ENCODE peak calls at places on chromosomes 7 and 10, in four cellular contexts. M is sigmoid colon, I is K562, T is GM23338. K is an unnamed sample.

GRCh38 chr7:159019111-159019510 is 125.6 kb downstream of the VIPR2 start:
- DNase-seq in M (no peak), I (no peak), T (no peak), K (no peak)

GRCh38 chr7:33108591-33108930 is 643 bp downstream of the RP9 start:
- DNase-seq in M (no peak), I (no peak), T (peak; percentile 46), K (no peak)

GRCh38 chr10:88820990-88821389 is 18.5 kb downstream of the LIPM start:
- DNase-seq in M (no peak), I (no peak), T (no peak), K (no peak)

GRCh38 chr7:16098585-16099179 is 322.7 kb downstream of the CRPPA start:
- DNase-seq in M (no peak), I (peak; percentile 34), T (peak; percentile 70), K (no peak)

GRCh38 chr7:132066776-132067175 is 509.5 kb downstream of the PLXNA4 start:
- DNase-seq in M (no peak), I (no peak), T (no peak), K (peak; percentile 61)

GRCh38 chr7:148924011-148924410 is 39.9 kb upstream of the EZH2 start:
- DNase-seq in M (no peak), I (no peak), T (no peak), K (no peak)

GRCh38 chr7:2688409-2689342 is 674 bp downstream of the AMZ1 start:
- DNase-seq in M (no peak), I (no peak), T (no peak), K (no peak)

GRCh38 chr7:118583651-118584050 is 359.1 kb downstream of the ANKRD7 start:
- DNase-seq in M (no peak), I (no peak), T (no peak), K (no peak)

GRCh38 chr7:80014507-80014906 is 120.1 kb upstream of the GNAI1 start:
- DNase-seq in M (no peak), I (no peak), T (peak; percentile 63), K (no peak)

GRCh38 chr10:7199152-7199760 is 211.6 kb downstream of the SFMBT2 start:
- DNase-seq in M (no peak), I (no peak), T (no peak), K (no peak)

GRCh38 chr7:120987683-120988590 is 574 bp upstream of the CPED1 start:
- DNase-seq in M (peak; percentile 96), I (peak; percentile 94), T (peak; percentile 95), K (no peak)

GRCh38 chr7:135584362-135585353 is 26.9 kb downstream of the NUP205 start:
- DNase-seq in M (no peak), I (no peak), T (no peak), K (no peak)

GRCh38 chr7:81484266-81484665 is 285.6 kb downstream of the HGF start:
- DNase-seq in M (no peak), I (no peak), T (peak; percentile 71), K (no peak)

GRCh38 chr7:74032191-74032490 is 4.2 kb downstream of the ELN start:
- DNase-seq in M (peak; percentile 93), I (no peak), T (no peak), K (no peak)

GRCh38 chr10:59734063-59734462 is 19.2 kb downstream of the MRLN start:
- DNase-seq in M (no peak), I (no peak), T (no peak), K (no peak)

GRCh38 chr7:120053390-120053961 is 219.5 kb upstream of the KCND2 start:
- DNase-seq in M (no peak), I (no peak), T (no peak), K (no peak)

GRCh38 chr10:23038172-23038571 is 57.2 kb upstream of the MSRB2 start:
- DNase-seq in M (no peak), I (no peak), T (no peak), K (no peak)

GRCh38 chr7:40876604-40877003 is 741.8 kb downstream of the SUGCT start:
- DNase-seq in M (no peak), I (no peak), T (no peak), K (no peak)

GRCh38 chr7:135414850-135415439 is 95.0 kb downstream of the CNOT4 start:
- DNase-seq in M (no peak), I (peak; percentile 67), T (peak; percentile 91), K (no peak)

GRCh38 chr7:143494622-143495021 is 16.9 kb downstream of the TAS2R41 start:
- DNase-seq in M (no peak), I (no peak), T (peak; percentile 53), K (no peak)

GRCh38 chr10:33290286-33291052 is 44.0 kb downstream of the NRP1 start:
- DNase-seq in M (no peak), I (no peak), T (peak; percentile 28), K (no peak)

GRCh38 chr10:58431903-58432302 is 46.7 kb downstream of the TFAM start:
- DNase-seq in M (no peak), I (no peak), T (no peak), K (no peak)

GRCh38 chr10:5283305-5284158 is 81.2 kb upstream of the UCN3 start:
- DNase-seq in M (peak; percentile 70), I (peak; percentile 68), T (peak; percentile 83), K (no peak)

GRCh38 chr10:12181065-12181775 is 14.5 kb downstream of the NUDT5 start:
- DNase-seq in M (no peak), I (no peak), T (no peak), K (no peak)

GRCh38 chr10:48804740-48805182 is 120.1 kb downstream of the WDFY4 start:
- DNase-seq in M (no peak), I (no peak), T (no peak), K (no peak)

GRCh38 chr10:99798920-99799319 is 16.5 kb downstream of the ABCC2 start:
- DNase-seq in M (no peak), I (no peak), T (no peak), K (no peak)

GRCh38 chr7:85634951-85635350 is 448.1 kb upstream of the SEMA3D start:
- DNase-seq in M (no peak), I (no peak), T (no peak), K (no peak)

GRCh38 chr10:34908472-34908871 is 93.4 kb upstream of the PARD3 start:
- DNase-seq in M (peak; percentile 59), I (no peak), T (no peak), K (no peak)

GRCh38 chr10:77422491-77423338 is 214.9 kb downstream of the KCNMA1 start:
- DNase-seq in M (no peak), I (no peak), T (no peak), K (no peak)

GRCh38 chr7:100726998-100727761 is 6.2 kb upstream of the ZAN start:
- DNase-seq in M (peak; percentile 79), I (no peak), T (no peak), K (no peak)

GRCh38 chr7:30225863-30226361 is 58.5 kb upstream of the ZNRF2 start:
- DNase-seq in M (peak; percentile 83), I (no peak), T (no peak), K (no peak)

GRCh38 chr10:6239213-6239991 is 36.7 kb downstream of the PFKFB3 start:
- DNase-seq in M (peak; percentile 88), I (peak; percentile 87), T (no peak), K (no peak)

GRCh38 chr7:25752967-25753791 is 398.8 kb upstream of the NFE2L3 start:
- DNase-seq in M (no peak), I (no peak), T (peak; percentile 47), K (no peak)

DNA sequence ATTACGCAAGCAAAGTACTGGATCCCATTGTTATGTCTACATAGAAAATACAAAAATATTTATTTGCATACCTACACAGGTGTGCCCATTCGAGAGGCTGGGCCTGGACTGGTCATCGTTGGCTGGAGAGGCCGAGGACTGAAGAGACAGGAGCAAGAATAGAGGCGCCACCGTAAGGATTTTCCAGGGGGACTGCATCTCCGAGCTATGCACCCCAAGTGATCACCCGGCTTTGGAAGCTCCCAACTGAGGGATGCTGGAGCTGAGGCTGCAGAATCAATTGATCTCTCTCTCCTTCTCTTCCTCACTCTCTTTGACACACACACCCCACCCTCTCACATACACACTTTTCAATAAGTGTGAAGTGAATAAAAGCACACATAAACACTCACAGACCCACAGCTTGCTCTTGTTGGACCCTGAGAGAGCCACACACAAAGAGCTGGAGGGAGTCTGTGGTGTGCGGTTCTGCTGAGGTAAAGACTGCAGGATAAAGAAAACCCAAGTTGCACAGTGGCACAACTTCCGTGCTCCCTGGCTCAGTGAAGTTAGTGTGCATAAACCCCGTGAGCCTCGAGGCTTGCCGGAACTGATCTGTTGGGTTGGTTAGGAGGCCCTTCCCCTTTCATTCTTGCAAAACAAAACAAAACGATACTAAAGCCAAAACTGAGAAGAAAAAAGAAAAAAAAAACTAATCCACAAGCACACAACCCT is at the start of gene AOAH:
- DNase-seq in M (peak; percentile 74), I (no peak), T (no peak), K (no peak)
- TF ChIP-seq POLR2AphosphoS5 in M (no peak), I (no peak), T (no peak), K (no peak)

GRCh38 chr7:77866370-77866769 is 67.8 kb downstream of the PHTF2 start:
- DNase-seq in M (no peak), I (no peak), T (no peak), K (no peak)

GRCh38 chr7:77867208-77867915 is 68.8 kb downstream of the PHTF2 start:
- DNase-seq in M (no peak), I (no peak), T (no peak), K (no peak)

GRCh38 chr7:77862691-77863090 is 64.1 kb downstream of the PHTF2 start:
- DNase-seq in M (no peak), I (no peak), T (no peak), K (no peak)

GRCh38 chr7:77863860-77864259 is 65.3 kb downstream of the PHTF2 start:
- DNase-seq in M (no peak), I (no peak), T (no peak), K (no peak)

GRCh38 chr7:77866791-77867190 is 68.2 kb downstream of the PHTF2 start:
- DNase-seq in M (no peak), I (no peak), T (no peak), K (no peak)
- H3K27ac ChIP-seq in M (no peak overlapping the region), I (no peak overlapping the region), T (no peak overlapping the region), K (no peak overlapping the region)

GRCh38 chr7:150435390-150436073 is 14.9 kb upstream of the GIMAP8 start:
- DNase-seq in M (no peak), I (no peak), T (no peak), K (no peak)
- TF ChIP-seq POLR2AphosphoS5 in M (no peak), I (no peak), T (no peak), K (no peak)

GRCh38 chr10:71635867-71636266 is 83.7 kb downstream of the C10orf105 start:
- DNase-seq in M (no peak), I (no peak), T (no peak), K (no peak)

GRCh38 chr10:71633935-71634334 is 85.6 kb downstream of the C10orf105 start:
- DNase-seq in M (no peak), I (no peak), T (no peak), K (no peak)

GRCh38 chr10:71634531-71635164 is 84.9 kb downstream of the C10orf105 start:
- DNase-seq in M (no peak), I (no peak), T (no peak), K (no peak)

GRCh38 chr10:71636588-71636987 is 83.0 kb downstream of the C10orf105 start:
- DNase-seq in M (no peak), I (no peak), T (no peak), K (no peak)

DNA sequence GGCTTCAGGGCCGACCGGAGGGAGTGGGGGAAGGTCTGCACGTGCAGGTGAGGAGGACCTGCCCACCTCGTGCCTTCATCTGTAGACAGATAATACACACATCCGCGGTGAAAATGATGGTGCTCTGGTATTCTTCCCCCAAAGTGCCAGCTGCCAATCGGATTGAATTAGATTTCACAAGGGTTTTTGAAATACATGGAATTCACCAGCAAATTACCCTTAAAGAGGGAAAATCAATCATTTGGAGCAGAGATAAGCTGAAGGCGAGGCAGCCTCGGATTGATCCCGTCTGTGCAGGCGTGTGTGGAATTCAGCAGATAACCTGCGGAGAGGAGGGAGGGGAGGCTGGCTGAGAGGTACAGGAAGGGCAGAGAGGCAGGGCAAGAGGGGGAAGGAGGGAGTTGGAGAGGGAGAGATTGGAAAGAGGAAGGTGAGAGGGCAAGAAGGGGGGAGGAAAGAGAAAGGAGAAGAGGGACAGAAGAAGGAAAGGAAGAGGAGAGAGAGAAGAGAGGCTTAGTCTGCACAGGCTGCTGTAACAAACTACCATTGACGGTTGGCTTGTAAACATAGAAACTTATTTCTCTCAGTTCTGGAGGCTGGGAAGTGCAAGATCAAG is 84.2 kb downstream of the C10orf105 start:
- DNase-seq in M (no peak), I (peak; percentile 92), T (no peak), K (no peak)
- H3K27ac ChIP-seq in M (no peak overlapping the region), I (peak overlapping the region; percentile 80), T (no peak overlapping the region), K (no peak overlapping the region)